ENCODE peak calls at places on chromosome 2, in four cellular contexts. B is left cardiac atrium; I is naive thymus-derived CD8-positive, alpha-beta T cell; H is immature natural killer cell. Y is an unnamed sample.

GRCh38 chr2:16633632-16634430 is 31.8 kb downstream of the CYRIA start:
- DNase-seq in B (no peak), I (no peak), H (no peak), Y (no peak)

GRCh38 chr2:150885774-150886386 is 375.8 kb downstream of the RBM43 start:
- DNase-seq in I (no peak), B (no peak), H (no peak), Y (no peak)

GRCh38 chr2:240993446-240994160 is 4.8 kb upstream of the SNED1 start:
- DNase-seq in H (no peak), I (no peak), B (no peak), Y (no peak)

GRCh38 chr2:58436842-58437241 is 195.7 kb upstream of the FANCL start:
- DNase-seq in B (no peak), H (no peak), I (no peak), Y (no peak)

GRCh38 chr2:173590278-173590811 is 235.7 kb downstream of the CDCA7 start:
- DNase-seq in H (no peak), I (no peak), B (peak), Y (no peak)

GRCh38 chr2:205903549-205904129 is 182.3 kb downstream of the INO80D start:
- DNase-seq in B (no peak), H (no peak), I (no peak), Y (no peak)

GRCh38 chr2:62627667-62628066 is 77.8 kb upstream of the EHBP1 start:
- DNase-seq in B (no peak), H (no peak), I (no peak), Y (no peak)

GRCh38 chr2:71804251-71804650 is 343.4 kb downstream of the CYP26B1 start:
- DNase-seq in B (no peak), H (no peak), I (no peak), Y (no peak)

GRCh38 chr2:169336677-169337076 is 25.7 kb downstream of the LRP2 start:
- DNase-seq in B (no peak), I (no peak), H (no peak), Y (no peak)

GRCh38 chr2:158717366-158718195 is 77.5 kb upstream of the DAPL1 start:
- DNase-seq in H (no peak), B (no peak), I (no peak), Y (no peak)

GRCh38 chr2:236638707-236639106 is 69.1 kb downstream of the ACKR3 start:
- DNase-seq in B (no peak), I (no peak), H (no peak), Y (no peak)

GRCh38 chr2:195368530-195369216 is 288.4 kb upstream of the SLC39A10 start:
- DNase-seq in H (peak), B (no peak), I (no peak), Y (no peak)

GRCh38 chr2:135490381-135490780 is 40.6 kb downstream of the ZRANB3 start:
- DNase-seq in I (no peak), B (no peak), H (no peak), Y (no peak)

GRCh38 chr2:100907832-100908231 is 87.9 kb downstream of the NPAS2 start:
- DNase-seq in B (no peak), I (peak), H (no peak), Y (no peak)

GRCh38 chr2:10303174-10303633 is 500 bp downstream of the HPCAL1 start:
- DNase-seq in I (no peak), B (no peak), H (no peak), Y (no peak)

GRCh38 chr2:54569745-54570296 is 113.7 kb downstream of the SPTBN1 start:
- DNase-seq in H (peak), B (no peak), I (no peak), Y (no peak)

GRCh38 chr2:64352292-64352691 is 101.7 kb upstream of the LGALSL start:
- DNase-seq in I (no peak), B (no peak), H (no peak), Y (no peak)

GRCh38 chr2:202494856-202495604 is 118.9 kb downstream of the BMPR2 start:
- DNase-seq in H (no peak), B (no peak), I (no peak), Y (no peak)

GRCh38 chr2:197353393-197354168 is 43.0 kb upstream of the ANKRD44 start:
- DNase-seq in H (no peak), I (no peak), B (no peak), Y (no peak)

GRCh38 chr2:48983051-48983450 is 171.3 kb downstream of the FSHR start:
- DNase-seq in B (no peak), I (no peak), H (no peak), Y (no peak)

GRCh38 chr2:239278941-239279365 is 121.9 kb downstream of the HDAC4 start:
- DNase-seq in B (no peak), I (no peak), H (no peak), Y (no peak)

GRCh38 chr2:61450144-61450543 is 20.7 kb downstream of the USP34 start:
- DNase-seq in H (peak), I (no peak), B (no peak), Y (peak)

GRCh38 chr2:11685906-11686470 is 16.0 kb upstream of the NTSR2 start:
- DNase-seq in I (no peak), B (no peak), H (no peak), Y (no peak)

GRCh38 chr2:181393472-181393871 is 63.7 kb upstream of the ITGA4 start:
- DNase-seq in B (no peak), I (no peak), H (peak), Y (peak)